ENCODE peak calls at places on chromosomes 1 and 21, in eight cellular contexts. Y is retinal pigment epithelial cell, T is keratinocyte, W is GM12878, Q is OCI-LY7, P is BE2C, C is endodermal cell, X is HL-60. K is an unnamed sample.

GRCh38 chr1:193417945-193418744 is 231.7 kb upstream of the B3GALT2 start:
- DNase-seq in C (no peak), Y (no peak), T (no peak), Q (no peak), P (no peak), W (no peak), X (no peak), K (no peak)

GRCh38 chr1:94481473-94481933 is 60.1 kb downstream of the F3 start:
- DNase-seq in Y (peak), X (peak), T (peak), P (peak), W (peak), Q (peak), C (peak), K (peak)

GRCh38 chr1:65813956-65814355 is 21.3 kb downstream of the PDE4B start:
- DNase-seq in P (peak), X (no peak), W (no peak), Q (no peak), T (no peak), Y (no peak), C (no peak), K (no peak)

GRCh38 chr1:95388041-95388440 is 154.0 kb downstream of the RWDD3 start:
- DNase-seq in C (no peak), W (no peak), T (no peak), P (peak), Y (no peak), Q (no peak), X (no peak), K (no peak)

GRCh38 chr1:50610563-50610962 is 187.3 kb upstream of the DMRTA2 start:
- DNase-seq in T (no peak), P (no peak), Q (peak), C (no peak), Y (no peak), X (no peak), W (peak), K (no peak)

GRCh38 chr1:157087030-157087429 is 12.6 kb downstream of the ETV3L start:
- DNase-seq in C (no peak), W (no peak), Q (no peak), X (no peak), Y (no peak), P (no peak), T (no peak), K (no peak)

GRCh38 chr1:25649041-25649440 is 32.5 kb downstream of the MAN1C1 start:
- DNase-seq in C (no peak), T (no peak), Q (no peak), W (no peak), X (no peak), P (no peak), Y (no peak), K (no peak)

GRCh38 chr1:40438391-40439015 is 11.8 kb upstream of the ZFP69B start:
- DNase-seq in P (peak), X (peak), Y (no peak), C (peak), T (no peak), W (no peak), Q (peak), K (no peak)

GRCh38 chr1:180563013-180563827 is 4.5 kb downstream of the OVAAL start:
- DNase-seq in X (no peak), C (peak), Y (no peak), W (no peak), T (no peak), Q (no peak), P (no peak), K (no peak)

GRCh38 chr1:72557446-72558049 is 275.2 kb upstream of the NEGR1 start:
- DNase-seq in P (no peak), T (no peak), Q (no peak), W (no peak), X (peak), C (peak), Y (no peak), K (peak)

GRCh38 chr1:209895709-209896108 is 42.3 kb upstream of the SYT14 start:
- DNase-seq in X (no peak), P (no peak), Q (no peak), Y (peak), T (no peak), W (no peak), C (no peak), K (no peak)

GRCh38 chr1:209900734-209901133 is 37.3 kb upstream of the SYT14 start:
- DNase-seq in W (no peak), T (peak), Q (no peak), X (no peak), C (no peak), P (no peak), Y (no peak), K (no peak)

GRCh38 chr1:209896346-209896745 is 41.7 kb upstream of the SYT14 start:
- DNase-seq in C (no peak), Y (no peak), X (no peak), T (no peak), P (no peak), Q (no peak), W (no peak), K (no peak)

GRCh38 chr1:209899948-209900347 is 38.1 kb upstream of the SYT14 start:
- DNase-seq in X (peak), Q (peak), W (no peak), Y (no peak), P (peak), C (peak), T (no peak), K (no peak)
- TF ChIP-seq CTCF in X (peak), Q (peak), W (peak), Y (peak), P (peak), C (peak), T (peak), K (peak)

GRCh38 chr21:18244721-18245486 is at the start of gene CHODL:
- DNase-seq in T (no peak), Q (no peak), X (no peak), Y (no peak), W (no peak), C (peak), P (peak), K (no peak)
- H3K4me3 ChIP-seq in T (no peak), Q (no peak), X (no peak), Y (peak), W (no peak), C (peak), P (peak), K (no peak)

GRCh38 chr1:23168462-23169218 is at the start of gene LUZP1:
- DNase-seq in Q (peak), W (no peak), C (peak), P (peak), X (peak), T (peak), Y (peak), K (no peak)
- TF ChIP-seq CTCF in Q (no peak), W (no peak), C (no peak), P (no peak), X (no peak), T (no peak), Y (no peak), K (no peak)

DNA sequence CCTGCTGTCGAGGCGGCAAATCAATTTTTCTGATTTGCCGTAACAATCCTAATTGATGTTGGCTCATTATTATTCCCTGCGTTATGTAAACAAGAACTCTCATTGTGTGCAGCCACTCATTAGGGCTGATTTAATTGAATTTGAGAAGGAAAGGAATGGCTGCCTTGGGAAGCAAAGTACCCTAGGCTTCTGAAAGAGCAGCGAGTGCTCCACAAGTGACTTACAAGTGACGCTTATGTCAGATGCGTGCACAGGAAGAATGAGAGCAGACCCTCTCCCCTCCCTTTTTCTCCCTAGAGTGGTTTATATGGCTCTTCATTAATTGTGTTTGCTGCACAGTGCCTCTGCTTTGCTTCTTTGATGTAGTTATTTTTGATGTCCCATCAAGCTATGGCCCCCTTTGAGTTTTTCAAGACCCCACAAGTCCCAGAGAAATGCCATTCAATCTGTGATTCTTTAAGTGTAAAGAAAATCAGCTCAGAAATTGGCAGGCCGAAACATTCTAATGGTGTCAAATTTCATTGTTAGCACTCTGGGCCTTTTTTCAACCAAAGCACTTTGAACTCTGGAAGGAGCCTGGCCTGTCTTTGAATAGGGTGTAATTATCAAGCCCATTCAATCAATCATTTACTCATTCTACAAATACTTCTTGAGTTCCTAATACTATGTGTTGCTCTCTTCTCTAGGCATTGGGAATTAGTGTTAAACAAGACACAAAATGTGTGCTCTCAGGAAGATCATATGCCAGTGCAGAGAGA is 86.8 kb upstream of the VAV3 start:
- DNase-seq in Q (no peak), C (no peak), T (no peak), X (no peak), W (no peak), P (no peak), Y (no peak), K (no peak)
- H3K4me3 ChIP-seq in Q (no peak), C (peak), T (no peak), X (no peak), W (no peak), P (no peak), Y (no peak), K (no peak)

GRCh38 chr1:17438176-17438976 is 1.1 kb downstream of the RCC2 start:
- DNase-seq in T (no peak), W (no peak), C (peak), X (peak), Q (peak), Y (no peak), P (peak), K (no peak)

GRCh38 chr1:17438977-17439249 is 564 bp downstream of the RCC2 start:
- DNase-seq in Y (no peak), X (no peak), T (no peak), W (no peak), C (no peak), P (peak), Q (no peak), K (no peak)

GRCh38 chr1:17440827-17441168 is 1.3 kb upstream of the RCC2 start:
- DNase-seq in W (no peak), T (no peak), Q (no peak), P (no peak), Y (no peak), C (no peak), X (no peak), K (no peak)

GRCh38 chr1:17440074-17440826 is 773 bp upstream of the RCC2 start:
- DNase-seq in T (no peak), Q (no peak), X (no peak), W (no peak), Y (no peak), C (peak), P (no peak), K (no peak)

GRCh38 chr1:17439250-17440073 is at the start of gene RCC2:
- DNase-seq in X (peak), C (peak), Q (peak), P (peak), W (no peak), Y (no peak), T (peak), K (peak)
- TF ChIP-seq CTCF in X (no peak), C (no peak), Q (no peak), P (no peak), W (no peak), Y (no peak), T (peak), K (no peak)

K was measured in HFF-Myc.